ENCODE peak calls at places on chromosomes 2 and 18, in four cellular contexts. T is GM12891, P is adrenal gland, Y is spleen. E is an unnamed sample.

GRCh38 chr2:26936855-26937254 is 33.6 kb upstream of the MAPRE3 start:
- DNase-seq in Y (no peak), P (no peak), T (no peak), E (no peak)

GRCh38 chr18:5073026-5073944 is 123.8 kb downstream of the AKAIN1 start:
- DNase-seq in Y (no peak), P (peak; percentile 70), T (no peak), E (no peak)

GRCh38 chr2:131413148-131413747 is 49.3 kb upstream of the RAB6D start:
- DNase-seq in T (no peak), P (peak; percentile 59), Y (no peak), E (no peak)

GRCh38 chr2:126886906-126887280 is 11.8 kb upstream of the TEX51 start:
- DNase-seq in P (peak; percentile 36), T (no peak), Y (no peak), E (no peak)

GRCh38 chr2:160270571-160271113 is 70.6 kb upstream of the ITGB6 start:
- DNase-seq in T (no peak), Y (no peak), P (peak; percentile 58), E (no peak)

GRCh38 chr2:204145197-204146190 is 208.9 kb downstream of the ICOS start:
- DNase-seq in P (peak; percentile 91), Y (peak; percentile 90), T (peak; percentile 32), E (peak; percentile 38)

GRCh38 chr2:46719499-46719898 is 196.1 kb downstream of the MCFD2 start:
- DNase-seq in P (no peak), T (no peak), Y (no peak), E (no peak)

GRCh38 chr2:184906709-184907108 is 308.4 kb downstream of the ZNF804A start:
- DNase-seq in Y (no peak), P (no peak), T (no peak), E (no peak)

GRCh38 chr2:26438526-26438925 is 36.8 kb downstream of the DRC1 start:
- DNase-seq in Y (no peak), P (no peak), T (no peak), E (no peak)

GRCh38 chr2:57207191-57207590 is 839.4 kb upstream of the VRK2 start:
- DNase-seq in P (no peak), Y (no peak), T (no peak), E (no peak)

GRCh38 chr2:179201884-179202283 is 62.7 kb downstream of the SESTD1 start:
- DNase-seq in P (no peak), Y (no peak), T (no peak), E (no peak)

GRCh38 chr2:238955648-238956531 is 108.0 kb downstream of the TWIST2 start:
- DNase-seq in T (no peak), P (no peak), Y (peak; percentile 15), E (no peak)

GRCh38 chr2:136121511-136121910 is 3.6 kb upstream of the CXCR4 start:
- DNase-seq in P (no peak), Y (no peak), T (no peak), E (no peak)

GRCh38 chr2:84815146-84815545 is 65.7 kb downstream of the TRABD2A start:
- DNase-seq in Y (no peak), P (no peak), T (no peak), E (no peak)

GRCh38 chr2:239597216-239597615 is 196.4 kb upstream of the HDAC4 start:
- DNase-seq in T (no peak), P (peak; percentile 42), Y (peak; percentile 59), E (no peak)

GRCh38 chr2:70247364-70248144 is 874 bp downstream of the TIA1 start:
- DNase-seq in Y (no peak), P (no peak), T (no peak), E (no peak)

GRCh38 chr18:3998698-3999333 is 456.3 kb downstream of the DLGAP1 start:
- DNase-seq in T (no peak), Y (no peak), P (peak; percentile 62), E (no peak)

GRCh38 chr2:182302174-182302573 is 124.7 kb downstream of the PDE1A start:
- DNase-seq in P (no peak), Y (no peak), T (no peak), E (no peak)

GRCh38 chr2:235640900-235641299 is 147.1 kb downstream of the AGAP1 start:
- DNase-seq in T (no peak), Y (no peak), P (no peak), E (no peak)

GRCh38 chr2:70668911-70669310 is 99.1 kb downstream of the ADD2 start:
- DNase-seq in T (no peak), Y (peak; percentile 35), P (no peak), E (no peak)

GRCh38 chr2:122843503-122843902 is 1088.1 kb downstream of the TSN start:
- DNase-seq in T (no peak), P (no peak), Y (no peak), E (no peak)

GRCh38 chr2:20621366-20622295 is 29.3 kb downstream of the HS1BP3 start:
- DNase-seq in P (peak; percentile 49), Y (peak; percentile 70), T (no peak), E (peak; percentile 14)

GRCh38 chr2:72961853-72962468 is 44.6 kb downstream of the EMX1 start:
- DNase-seq in P (no peak), T (no peak), Y (no peak), E (no peak)

GRCh38 chr2:45834372-45834771 is 182.9 kb downstream of the PRKCE start:
- DNase-seq in Y (no peak), T (no peak), P (no peak), E (no peak)

GRCh38 chr2:212135739-212136138 is 402.9 kb downstream of the ERBB4 start:
- DNase-seq in Y (no peak), P (no peak), T (no peak), E (no peak)

GRCh38 chr2:158495175-158495574 is 38.4 kb downstream of the PKP4 start:
- DNase-seq in P (no peak), T (no peak), Y (no peak), E (no peak)

GRCh38 chr18:59464521-59464920 is 105.5 kb upstream of the LMAN1 start:
- DNase-seq in Y (no peak), T (no peak), P (no peak), E (no peak)

GRCh38 chr2:30219886-30220478 is 11.4 kb upstream of the LBH start:
- DNase-seq in T (no peak), Y (no peak), P (no peak), E (no peak)

GRCh38 chr2:68203587-68203986 is 45.9 kb downstream of the PNO1 start:
- DNase-seq in P (no peak), Y (no peak), T (peak; percentile 37), E (no peak)

GRCh38 chr2:1975060-1975459 is 230.7 kb upstream of the PXDN start:
- DNase-seq in T (no peak), Y (no peak), P (no peak), E (no peak)

GRCh38 chr18:63997041-63997440 is 27.2 kb downstream of the SERPINB8 start:
- DNase-seq in P (no peak), Y (no peak), T (no peak), E (no peak)

GRCh38 chr2:157172239-157172638 is 85.3 kb upstream of the GALNT5 start:
- DNase-seq in P (no peak), T (no peak), Y (no peak), E (no peak)

GRCh38 chr18:27921904-27922541 is 254.9 kb downstream of the CDH2 start:
- DNase-seq in Y (no peak), P (no peak), T (no peak), E (no peak)

GRCh38 chr2:28896906-28897305 is 2.4 kb downstream of the WDR43 start:
- DNase-seq in P (no peak), Y (no peak), T (no peak), E (no peak)

GRCh38 chr2:28898048-28898447 is 3.6 kb downstream of the WDR43 start:
- DNase-seq in P (no peak), T (no peak), Y (no peak), E (no peak)

GRCh38 chr2:28895189-28895893 is 874 bp downstream of the WDR43 start:
- DNase-seq in P (peak; percentile 60), T (peak; percentile 23), Y (no peak), E (peak; percentile 44)

GRCh38 chr2:28893488-28893887 is 979 bp upstream of the WDR43 start:
- DNase-seq in T (no peak), Y (no peak), P (peak; percentile 70), E (no peak)

DNA sequence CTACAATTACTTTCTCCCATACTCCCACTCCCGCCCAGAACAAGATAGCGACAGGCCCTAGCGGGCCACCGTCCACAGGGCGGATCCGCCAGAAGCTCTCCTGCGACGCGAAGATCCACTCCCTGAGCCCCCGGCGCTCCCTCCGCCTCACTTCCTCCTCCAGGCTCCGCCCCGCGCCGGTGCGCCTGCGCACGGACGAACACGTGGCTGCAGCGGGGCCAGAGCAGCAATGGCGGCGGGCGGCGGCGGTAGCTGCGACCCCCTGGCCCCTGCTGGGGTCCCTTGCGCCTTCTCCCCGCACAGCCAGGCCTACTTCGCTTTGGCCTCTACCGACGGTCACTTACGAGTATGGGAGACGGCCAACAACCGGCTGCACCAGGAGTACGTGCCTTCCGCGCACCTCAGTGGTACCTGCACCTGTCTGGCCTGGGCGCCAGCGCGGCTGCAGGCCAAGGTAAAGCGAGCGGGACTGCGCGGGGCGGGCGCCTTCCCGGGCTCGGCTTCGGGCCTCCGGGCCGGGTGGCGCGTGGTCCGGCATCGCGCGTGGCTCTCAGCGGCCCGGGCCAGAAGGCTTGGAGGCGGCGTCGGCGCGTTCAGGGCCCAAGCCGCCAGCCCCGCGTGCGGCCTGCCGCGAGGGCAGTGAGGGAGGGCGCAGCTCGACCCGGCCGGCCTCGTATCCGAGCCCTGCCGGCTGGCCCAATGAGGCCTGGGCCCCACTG is at the start of gene WDR43:
- DNase-seq in Y (peak; percentile 100), T (peak; percentile 90), P (peak; percentile 98), E (peak; percentile 96)
- TF ChIP-seq POLR2A in Y (peak; percentile 61), T (peak; percentile 88), P (peak; percentile 84), E (peak; percentile 95)

GRCh38 chr2:11662882-11663281 is 7.1 kb downstream of the NTSR2 start:
- DNase-seq in Y (no peak), T (no peak), P (no peak), E (no peak)

GRCh38 chr2:11663427-11663826 is 6.6 kb downstream of the NTSR2 start:
- DNase-seq in T (no peak), Y (no peak), P (no peak), E (no peak)

GRCh38 chr2:11665028-11665427 is 5.0 kb downstream of the NTSR2 start:
- DNase-seq in T (no peak), Y (peak; percentile 38), P (no peak), E (no peak)

GRCh38 chr2:11659866-11660265 is 10.1 kb downstream of the NTSR2 start:
- DNase-seq in T (no peak), P (no peak), Y (peak; percentile 45), E (no peak)

DNA sequence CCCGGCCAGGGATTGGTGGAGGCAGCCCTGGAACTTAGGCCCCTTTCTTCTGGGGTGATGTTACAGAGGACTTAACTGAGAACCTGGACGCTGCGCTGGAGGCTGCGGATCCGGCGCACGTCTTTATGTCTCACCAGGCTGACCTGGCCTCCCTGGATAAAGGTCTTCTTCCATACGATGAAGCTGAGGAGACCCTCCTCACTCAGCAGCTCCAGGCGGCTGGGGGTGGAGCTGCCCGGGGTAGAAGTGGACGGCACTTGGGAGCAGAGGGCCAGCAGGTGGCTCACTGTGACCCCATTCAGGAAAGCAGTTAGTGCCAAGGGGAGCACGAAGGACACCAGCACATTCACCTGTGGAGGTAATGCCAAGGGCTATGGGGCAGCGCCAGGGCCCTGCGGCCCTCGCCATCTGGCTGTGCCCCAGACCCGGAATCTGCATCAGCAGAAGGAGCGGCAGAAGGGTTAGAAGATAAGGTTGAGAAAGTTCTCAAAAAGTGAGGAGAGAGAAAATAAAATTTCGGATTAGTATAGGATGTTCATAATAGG is 8.0 kb downstream of the NTSR2 start:
- DNase-seq in T (no peak), P (no peak), Y (peak; percentile 40), E (no peak)
- TF ChIP-seq POLR2A in T (no peak), P (no peak), Y (no peak), E (no peak)

GRCh38 chr2:237727363-237727762 is 71.2 kb upstream of the RBM44 start:
- DNase-seq in Y (no peak), P (peak; percentile 54), T (no peak), E (no peak)
- TF ChIP-seq POLR2A in Y (no peak), P (no peak), T (no peak), E (no peak)

GRCh38 chr2:24075915-24076848 is at the start of gene SF3B6:
- DNase-seq in T (peak; percentile 83), P (peak; percentile 99), Y (peak; percentile 100), E (peak; percentile 98)
- TF ChIP-seq POLR2A in T (peak; percentile 94), P (peak; percentile 76), Y (peak; percentile 36), E (peak; percentile 58)

E was measured in gastrocnemius medialis.